ENCODE peak calls at places on chromosome 12, in seven cellular contexts. P is mucosa of descending colon; S is CD4-positive, alpha-beta memory T cell; Y is psoas muscle; H is bronchial epithelial cell; R is right lobe of liver; O is cardiac muscle cell. Q is an unnamed sample.
A peak's percentile ranks its signal among the peaks of the same experiment; 100 is the strongest.

GRCh38 chr12:48717252-48717695 is 767 bp upstream of the CCNT1 start:
- DNase-seq in Y (no peak), H (peak; percentile 2), R (no peak), P (peak; percentile 10), O (peak; percentile 8), S (no peak), Q (no peak)

GRCh38 chr12:89890191-89890590 is 181.6 kb upstream of the ATP2B1 start:
- DNase-seq in O (no peak), S (no peak), Y (no peak), H (no peak), P (no peak), R (no peak), Q (no peak)

GRCh38 chr12:46667547-46667946 is 158.2 kb downstream of the SLC38A4 start:
- DNase-seq in H (peak; percentile 79), Y (no peak), S (no peak), O (no peak), P (no peak), R (no peak), Q (no peak)

GRCh38 chr12:115060477-115061168 is 376.6 kb upstream of the TBX3 start:
- DNase-seq in Y (no peak), P (no peak), O (no peak), R (no peak), S (no peak), H (no peak), Q (no peak)

GRCh38 chr12:5439333-5439732 is 7.4 kb downstream of the NTF3 start:
- DNase-seq in S (no peak), R (no peak), O (no peak), H (no peak), P (peak; percentile 23), Y (no peak), Q (no peak)

GRCh38 chr12:25151476-25151875 is 43.5 kb downstream of the DNAI7 start:
- DNase-seq in Y (peak; percentile 26), R (no peak), P (peak; percentile 31), S (no peak), H (peak; percentile 92), O (peak; percentile 35), Q (no peak)

GRCh38 chr12:8026282-8026637 is 6.3 kb upstream of the FOXJ2 start:
- DNase-seq in R (peak; percentile 55), H (no peak), O (no peak), Y (no peak), P (no peak), S (no peak), Q (no peak)

GRCh38 chr12:59708059-59708458 is 112.2 kb downstream of the SLC16A7 start:
- DNase-seq in R (no peak), P (no peak), O (no peak), H (peak; percentile 82), S (no peak), Y (no peak), Q (no peak)

GRCh38 chr12:131499864-131500190 is 211.1 kb upstream of the SFSWAP start:
- DNase-seq in P (no peak), H (no peak), S (no peak), O (no peak), Y (no peak), R (no peak), Q (no peak)

GRCh38 chr12:6074979-6075585 is 49.4 kb downstream of the VWF start:
- DNase-seq in Y (peak; percentile 36), O (no peak), H (no peak), P (peak; percentile 30), S (no peak), R (no peak), Q (no peak)

GRCh38 chr12:98909749-98910148 is 264.7 kb downstream of the APAF1 start:
- DNase-seq in S (no peak), H (no peak), O (no peak), P (no peak), Y (no peak), R (no peak), Q (no peak)

GRCh38 chr12:129617849-129618248 is 286.0 kb downstream of the TMEM132D start:
- DNase-seq in O (no peak), P (no peak), R (no peak), H (no peak), Y (no peak), S (no peak), Q (no peak)

GRCh38 chr12:67484788-67485480 is 163.6 kb upstream of the DYRK2 start:
- DNase-seq in H (peak; percentile 38), S (peak; percentile 20), P (no peak), O (no peak), Y (no peak), R (no peak), Q (no peak)

GRCh38 chr12:1917172-1918070 is 1.0 kb downstream of the CACNA2D4 start:
- DNase-seq in R (peak; percentile 43), P (no peak), H (no peak), S (no peak), Y (no peak), O (no peak), Q (no peak)

GRCh38 chr12:22215467-22216253 is 118.8 kb downstream of the ST8SIA1 start:
- DNase-seq in H (peak; percentile 29), S (no peak), R (no peak), P (no peak), Y (no peak), O (no peak), Q (no peak)

GRCh38 chr12:20109667-20110066 is 258.7 kb upstream of the PDE3A start:
- DNase-seq in S (no peak), Y (no peak), O (peak; percentile 38), H (no peak), P (no peak), R (no peak), Q (no peak)

GRCh38 chr12:9760699-9761406 is at the start of gene CD69:
- DNase-seq in R (no peak), H (no peak), O (no peak), Y (no peak), P (peak; percentile 76), S (peak; percentile 92), Q (no peak)

GRCh38 chr12:121252712-121253345 is 42.9 kb downstream of the P2RX4 start:
- DNase-seq in H (no peak), O (no peak), Y (no peak), S (no peak), P (no peak), R (no peak), Q (no peak)
- H3K36me3 ChIP-seq in H (peaks cover 33% of the 10 kb centered on the region), O (peaks cover 6% of the 10 kb centered on the region), Y (no peaks in the 10 kb centered on the region), S (peaks cover 26% of the 10 kb centered on the region), P (peaks cover 7% of the 10 kb centered on the region), R (peaks cover 7% of the 10 kb centered on the region), Q (no peaks in the 10 kb centered on the region)

GRCh38 chr12:11822071-11822818 is 172.8 kb downstream of the ETV6 start:
- DNase-seq in H (peak; percentile 52), O (no peak), Y (no peak), P (peak; percentile 63), S (peak; percentile 68), R (no peak), Q (no peak)
- H3K36me3 ChIP-seq in H (no peaks in the 10 kb centered on the region), O (no peaks in the 10 kb centered on the region), Y (no peaks in the 10 kb centered on the region), P (no peaks in the 10 kb centered on the region), S (no peaks in the 10 kb centered on the region), R (no peaks in the 10 kb centered on the region), Q (no peaks in the 10 kb centered on the region)

GRCh38 chr12:32331133-32331532 is 68.2 kb upstream of the FGD4 start:
- DNase-seq in S (no peak), H (peak; percentile 85), Y (no peak), O (no peak), R (no peak), P (no peak), Q (no peak)
- H3K36me3 ChIP-seq in S (no peaks in the 10 kb centered on the region), H (peaks cover 2% of the 10 kb centered on the region), Y (no peaks in the 10 kb centered on the region), O (no peaks in the 10 kb centered on the region), R (no peaks in the 10 kb centered on the region), P (no peaks in the 10 kb centered on the region), Q (no peaks in the 10 kb centered on the region)

GRCh38 chr12:109459247-109459646 is 17.9 kb downstream of the KCTD10 start:
- DNase-seq in P (no peak), R (no peak), S (no peak), Y (no peak), O (no peak), H (no peak), Q (no peak)
- H3K36me3 ChIP-seq in P (no peaks in the 10 kb centered on the region), R (no peaks in the 10 kb centered on the region), S (peaks cover 40% of the 10 kb centered on the region), Y (peaks cover 3% of the 10 kb centered on the region), O (peaks cover 40% of the 10 kb centered on the region), H (peaks cover 30% of the 10 kb centered on the region), Q (peaks cover 27% of the 10 kb centered on the region)

DNA sequence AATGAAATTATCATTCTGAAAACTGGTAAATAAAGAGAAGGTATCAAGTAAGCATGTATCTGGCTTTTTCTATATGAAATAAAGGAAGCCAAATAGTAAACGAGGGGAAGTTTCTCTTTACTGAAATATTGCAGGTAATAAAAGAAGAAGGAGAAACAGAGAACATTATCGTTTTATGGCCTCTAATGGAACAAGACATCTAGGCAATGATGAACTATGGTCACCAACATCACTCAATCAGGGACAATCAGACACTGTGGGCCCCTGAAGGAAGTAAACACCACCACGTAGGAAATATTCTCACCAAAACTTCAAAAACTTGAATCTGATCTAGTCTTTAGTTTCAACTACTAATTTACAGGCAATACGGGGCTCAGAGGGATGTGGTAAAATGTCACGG is 15.9 kb downstream of the HEBP1 start:
- DNase-seq in P (no peak), S (no peak), H (no peak), R (no peak), Y (no peak), O (no peak), Q (no peak)
- H3K36me3 ChIP-seq in P (no peaks in the 10 kb centered on the region), S (peaks cover 5% of the 10 kb centered on the region), H (peaks cover 14% of the 10 kb centered on the region), R (no peaks in the 10 kb centered on the region), Y (peaks cover 5% of the 10 kb centered on the region), O (peaks cover 17% of the 10 kb centered on the region), Q (peaks cover 53% of the 10 kb centered on the region)

GRCh38 chr12:44875417-44875953 is 630 bp downstream of the NELL2 start:
- DNase-seq in P (no peak), H (no peak), R (no peak), S (peak; percentile 26), O (peak; percentile 18), Y (no peak), Q (peak; percentile 60)

GRCh38 chr12:44876554-44877275 is 600 bp upstream of the NELL2 start:
- DNase-seq in H (no peak), Y (peak; percentile 15), O (peak; percentile 86), P (peak; percentile 10), S (peak; percentile 46), R (no peak), Q (peak; percentile 68)

GRCh38 chr12:44885902-44886301 is 9.8 kb upstream of the NELL2 start:
- DNase-seq in S (no peak), R (no peak), Y (no peak), P (no peak), H (no peak), O (no peak), Q (no peak)

GRCh38 chr12:44875954-44876553 is at the start of gene NELL2:
- DNase-seq in O (peak; percentile 56), R (no peak), Y (peak; percentile 37), S (peak; percentile 46), H (peak; percentile 13), P (peak; percentile 61), Q (peak; percentile 20)

GRCh38 chr12:44881197-44881596 is 5.1 kb upstream of the NELL2 start:
- DNase-seq in Y (no peak), H (no peak), R (no peak), S (no peak), O (no peak), P (no peak), Q (no peak)
- H3K36me3 ChIP-seq in Y (no peaks in the 10 kb centered on the region), H (no peaks in the 10 kb centered on the region), R (no peaks in the 10 kb centered on the region), S (no peaks in the 10 kb centered on the region), O (no peaks in the 10 kb centered on the region), P (no peaks in the 10 kb centered on the region), Q (no peaks in the 10 kb centered on the region)